ENCODE peak calls at places on chromosomes 3 and 15, in ten cellular contexts. One of them, this sample, is unnamed.

GRCh38 chr3:43968465-43968864 is 273.2 kb upstream of the TOPAZ1 start:
- DNase-seq in activated CD4-positive, alpha-beta T cell treated with anti-CD3 and anti-CD28 coated beads, Interleukin-2, amount 10 ng/mL, durations not matched to agents 24 days and 14 days: no peak
- DNase-seq in NK-92 treated with Interleukin-12 subunit alpha and Interleukin-12 subunit beta, amount 100 ng/mL, for 24 hours: no peak
- DNase-seq in type B pancreatic cell: no peak
- DNase-seq in heart right ventricle: no peak
- DNase-seq in foreskin melanocyte: no peak
- DNase-seq in B cell: no peak
- DNase-seq in AG10803: no peak
- DNase-seq in lung: no peak
- DNase-seq in NCI-H1930: no peak
- DNase-seq in this sample: no peak

GRCh38 chr3:29581311-29581710 is 300.4 kb downstream of the RBMS3 start:
- DNase-seq in activated CD4-positive, alpha-beta T cell treated with anti-CD3 and anti-CD28 coated beads, Interleukin-2, amount 10 ng/mL, durations not matched to agents 24 days and 14 days: no peak
- DNase-seq in NK-92 treated with Interleukin-12 subunit alpha and Interleukin-12 subunit beta, amount 100 ng/mL, for 24 hours: no peak
- DNase-seq in type B pancreatic cell: no peak
- DNase-seq in heart right ventricle: no peak
- DNase-seq in foreskin melanocyte: no peak
- DNase-seq in B cell: no peak
- DNase-seq in AG10803: peak; percentile 44
- DNase-seq in lung: no peak
- DNase-seq in NCI-H1930: no peak
- DNase-seq in this sample: no peak

GRCh38 chr15:66291816-66292215 is 1.6 kb upstream of the DIS3L start:
- DNase-seq in activated CD4-positive, alpha-beta T cell treated with anti-CD3 and anti-CD28 coated beads, Interleukin-2, amount 10 ng/mL, durations not matched to agents 24 days and 14 days: peak; percentile 63
- DNase-seq in NK-92 treated with Interleukin-12 subunit alpha and Interleukin-12 subunit beta, amount 100 ng/mL, for 24 hours: no peak
- DNase-seq in type B pancreatic cell: no peak
- DNase-seq in heart right ventricle: no peak
- DNase-seq in foreskin melanocyte: no peak
- DNase-seq in B cell: no peak
- DNase-seq in AG10803: peak; percentile 18
- DNase-seq in lung: no peak
- DNase-seq in NCI-H1930: no peak
- DNase-seq in this sample: no peak

GRCh38 chr3:41705893-41706292 is 256.0 kb downstream of the ULK4 start:
- DNase-seq in activated CD4-positive, alpha-beta T cell treated with anti-CD3 and anti-CD28 coated beads, Interleukin-2, amount 10 ng/mL, durations not matched to agents 24 days and 14 days: no peak
- DNase-seq in NK-92 treated with Interleukin-12 subunit alpha and Interleukin-12 subunit beta, amount 100 ng/mL, for 24 hours: no peak
- DNase-seq in type B pancreatic cell: no peak
- DNase-seq in heart right ventricle: no peak
- DNase-seq in foreskin melanocyte: no peak
- DNase-seq in B cell: no peak
- DNase-seq in AG10803: no peak
- DNase-seq in lung: no peak
- DNase-seq in NCI-H1930: no peak
- DNase-seq in this sample: no peak

GRCh38 chr3:124772081-124772831 is 42.0 kb downstream of the UMPS start:
- DNase-seq in activated CD4-positive, alpha-beta T cell treated with anti-CD3 and anti-CD28 coated beads, Interleukin-2, amount 10 ng/mL, durations not matched to agents 24 days and 14 days: no peak
- DNase-seq in NK-92 treated with Interleukin-12 subunit alpha and Interleukin-12 subunit beta, amount 100 ng/mL, for 24 hours: no peak
- DNase-seq in type B pancreatic cell: no peak
- DNase-seq in heart right ventricle: peak; percentile 70
- DNase-seq in foreskin melanocyte: no peak
- DNase-seq in B cell: no peak
- DNase-seq in AG10803: peak; percentile 75
- DNase-seq in lung: no peak
- DNase-seq in NCI-H1930: no peak
- DNase-seq in this sample: no peak

GRCh38 chr15:99536422-99537033 is 29.3 kb upstream of the MEF2A start:
- DNase-seq in activated CD4-positive, alpha-beta T cell treated with anti-CD3 and anti-CD28 coated beads, Interleukin-2, amount 10 ng/mL, durations not matched to agents 24 days and 14 days: no peak
- DNase-seq in NK-92 treated with Interleukin-12 subunit alpha and Interleukin-12 subunit beta, amount 100 ng/mL, for 24 hours: no peak
- DNase-seq in type B pancreatic cell: no peak
- DNase-seq in heart right ventricle: peak; percentile 62
- DNase-seq in foreskin melanocyte: peak; percentile 51
- DNase-seq in B cell: no peak
- DNase-seq in AG10803: peak; percentile 78
- DNase-seq in lung: no peak
- DNase-seq in NCI-H1930: no peak
- DNase-seq in this sample: no peak

GRCh38 chr3:141539441-141540187 is 52.8 kb downstream of the RASA2 start:
- DNase-seq in activated CD4-positive, alpha-beta T cell treated with anti-CD3 and anti-CD28 coated beads, Interleukin-2, amount 10 ng/mL, durations not matched to agents 24 days and 14 days: no peak
- DNase-seq in NK-92 treated with Interleukin-12 subunit alpha and Interleukin-12 subunit beta, amount 100 ng/mL, for 24 hours: no peak
- DNase-seq in type B pancreatic cell: no peak
- DNase-seq in heart right ventricle: no peak
- DNase-seq in foreskin melanocyte: peak; percentile 32
- DNase-seq in B cell: no peak
- DNase-seq in AG10803: no peak
- DNase-seq in lung: no peak
- DNase-seq in NCI-H1930: no peak
- DNase-seq in this sample: no peak

GRCh38 chr15:48696627-48697312 is 51.3 kb upstream of the FBN1 start:
- DNase-seq in activated CD4-positive, alpha-beta T cell treated with anti-CD3 and anti-CD28 coated beads, Interleukin-2, amount 10 ng/mL, durations not matched to agents 24 days and 14 days: no peak
- DNase-seq in NK-92 treated with Interleukin-12 subunit alpha and Interleukin-12 subunit beta, amount 100 ng/mL, for 24 hours: no peak
- DNase-seq in type B pancreatic cell: no peak
- DNase-seq in heart right ventricle: no peak
- DNase-seq in foreskin melanocyte: no peak
- DNase-seq in B cell: no peak
- DNase-seq in AG10803: no peak
- DNase-seq in lung: no peak
- DNase-seq in NCI-H1930: no peak
- DNase-seq in this sample: no peak

GRCh38 chr15:29141206-29141907 is 128.3 kb downstream of the NSMCE3 start:
- DNase-seq in activated CD4-positive, alpha-beta T cell treated with anti-CD3 and anti-CD28 coated beads, Interleukin-2, amount 10 ng/mL, durations not matched to agents 24 days and 14 days: no peak
- DNase-seq in NK-92 treated with Interleukin-12 subunit alpha and Interleukin-12 subunit beta, amount 100 ng/mL, for 24 hours: no peak
- DNase-seq in type B pancreatic cell: peak; percentile 49
- DNase-seq in heart right ventricle: no peak
- DNase-seq in foreskin melanocyte: no peak
- DNase-seq in B cell: no peak
- DNase-seq in AG10803: no peak
- DNase-seq in lung: no peak
- DNase-seq in NCI-H1930: no peak
- DNase-seq in this sample: no peak

GRCh38 chr3:186258968-186259367 is 103.1 kb downstream of the DGKG start:
- DNase-seq in activated CD4-positive, alpha-beta T cell treated with anti-CD3 and anti-CD28 coated beads, Interleukin-2, amount 10 ng/mL, durations not matched to agents 24 days and 14 days: no peak
- DNase-seq in NK-92 treated with Interleukin-12 subunit alpha and Interleukin-12 subunit beta, amount 100 ng/mL, for 24 hours: no peak
- DNase-seq in type B pancreatic cell: no peak
- DNase-seq in heart right ventricle: no peak
- DNase-seq in foreskin melanocyte: no peak
- DNase-seq in B cell: no peak
- DNase-seq in AG10803: no peak
- DNase-seq in lung: no peak
- DNase-seq in NCI-H1930: no peak
- DNase-seq in this sample: no peak

GRCh38 chr3:129556890-129557736 is 14.1 kb downstream of the H1-8 start:
- DNase-seq in activated CD4-positive, alpha-beta T cell treated with anti-CD3 and anti-CD28 coated beads, Interleukin-2, amount 10 ng/mL, durations not matched to agents 24 days and 14 days: no peak
- DNase-seq in NK-92 treated with Interleukin-12 subunit alpha and Interleukin-12 subunit beta, amount 100 ng/mL, for 24 hours: no peak
- DNase-seq in type B pancreatic cell: no peak
- DNase-seq in heart right ventricle: no peak
- DNase-seq in foreskin melanocyte: no peak
- DNase-seq in B cell: no peak
- DNase-seq in AG10803: peak; percentile 86
- DNase-seq in lung: no peak
- DNase-seq in NCI-H1930: no peak
- DNase-seq in this sample: no peak

GRCh38 chr15:90160781-90161727 is 40.1 kb upstream of the SEMA4B start:
- DNase-seq in activated CD4-positive, alpha-beta T cell treated with anti-CD3 and anti-CD28 coated beads, Interleukin-2, amount 10 ng/mL, durations not matched to agents 24 days and 14 days: no peak
- DNase-seq in NK-92 treated with Interleukin-12 subunit alpha and Interleukin-12 subunit beta, amount 100 ng/mL, for 24 hours: no peak
- DNase-seq in type B pancreatic cell: no peak
- DNase-seq in heart right ventricle: no peak
- DNase-seq in foreskin melanocyte: no peak
- DNase-seq in B cell: no peak
- DNase-seq in AG10803: no peak
- DNase-seq in lung: peak; percentile 60
- DNase-seq in NCI-H1930: no peak
- DNase-seq in this sample: peak; percentile 78

GRCh38 chr3:32843504-32844321 is 25.9 kb downstream of the TRIM71 start:
- DNase-seq in activated CD4-positive, alpha-beta T cell treated with anti-CD3 and anti-CD28 coated beads, Interleukin-2, amount 10 ng/mL, durations not matched to agents 24 days and 14 days: no peak
- DNase-seq in NK-92 treated with Interleukin-12 subunit alpha and Interleukin-12 subunit beta, amount 100 ng/mL, for 24 hours: no peak
- DNase-seq in type B pancreatic cell: no peak
- DNase-seq in heart right ventricle: no peak
- DNase-seq in foreskin melanocyte: no peak
- DNase-seq in B cell: no peak
- DNase-seq in AG10803: no peak
- DNase-seq in lung: no peak
- DNase-seq in NCI-H1930: no peak
- DNase-seq in this sample: no peak

GRCh38 chr15:99019558-99020540 is 12.3 kb upstream of the PGPEP1L start:
- DNase-seq in activated CD4-positive, alpha-beta T cell treated with anti-CD3 and anti-CD28 coated beads, Interleukin-2, amount 10 ng/mL, durations not matched to agents 24 days and 14 days: no peak
- DNase-seq in NK-92 treated with Interleukin-12 subunit alpha and Interleukin-12 subunit beta, amount 100 ng/mL, for 24 hours: no peak
- DNase-seq in type B pancreatic cell: no peak
- DNase-seq in heart right ventricle: no peak
- DNase-seq in foreskin melanocyte: peak; percentile 77
- DNase-seq in B cell: no peak
- DNase-seq in AG10803: peak; percentile 86
- DNase-seq in lung: no peak
- DNase-seq in NCI-H1930: no peak
- DNase-seq in this sample: no peak

GRCh38 chr15:74172751-74173544 is 562 bp upstream of the ISLR start:
- DNase-seq in activated CD4-positive, alpha-beta T cell treated with anti-CD3 and anti-CD28 coated beads, Interleukin-2, amount 10 ng/mL, durations not matched to agents 24 days and 14 days: no peak
- DNase-seq in NK-92 treated with Interleukin-12 subunit alpha and Interleukin-12 subunit beta, amount 100 ng/mL, for 24 hours: no peak
- DNase-seq in type B pancreatic cell: peak; percentile 67
- DNase-seq in heart right ventricle: peak; percentile 83
- DNase-seq in foreskin melanocyte: no peak
- DNase-seq in B cell: no peak
- DNase-seq in AG10803: peak; percentile 84
- DNase-seq in lung: no peak
- DNase-seq in NCI-H1930: no peak
- DNase-seq in this sample: no peak

GRCh38 chr3:72490688-72491430 is 357.4 kb downstream of the SHQ1 start:
- DNase-seq in activated CD4-positive, alpha-beta T cell treated with anti-CD3 and anti-CD28 coated beads, Interleukin-2, amount 10 ng/mL, durations not matched to agents 24 days and 14 days: no peak
- DNase-seq in NK-92 treated with Interleukin-12 subunit alpha and Interleukin-12 subunit beta, amount 100 ng/mL, for 24 hours: no peak
- DNase-seq in type B pancreatic cell: no peak
- DNase-seq in heart right ventricle: no peak
- DNase-seq in foreskin melanocyte: peak; percentile 53
- DNase-seq in B cell: peak; percentile 29
- DNase-seq in AG10803: no peak
- DNase-seq in lung: no peak
- DNase-seq in NCI-H1930: no peak
- DNase-seq in this sample: no peak

GRCh38 chr3:195195321-195196209 is 75.4 kb downstream of the XXYLT1 start:
- DNase-seq in activated CD4-positive, alpha-beta T cell treated with anti-CD3 and anti-CD28 coated beads, Interleukin-2, amount 10 ng/mL, durations not matched to agents 24 days and 14 days: no peak
- DNase-seq in NK-92 treated with Interleukin-12 subunit alpha and Interleukin-12 subunit beta, amount 100 ng/mL, for 24 hours: no peak
- DNase-seq in type B pancreatic cell: peak; percentile 66
- DNase-seq in heart right ventricle: no peak
- DNase-seq in foreskin melanocyte: peak; percentile 94
- DNase-seq in B cell: no peak
- DNase-seq in AG10803: no peak
- DNase-seq in lung: no peak
- DNase-seq in NCI-H1930: peak; percentile 56
- DNase-seq in this sample: peak; percentile 17

GRCh38 chr3:46713048-46713897 is 4.4 kb downstream of the PRSS50 start:
- DNase-seq in activated CD4-positive, alpha-beta T cell treated with anti-CD3 and anti-CD28 coated beads, Interleukin-2, amount 10 ng/mL, durations not matched to agents 24 days and 14 days: no peak
- DNase-seq in NK-92 treated with Interleukin-12 subunit alpha and Interleukin-12 subunit beta, amount 100 ng/mL, for 24 hours: no peak
- DNase-seq in type B pancreatic cell: no peak
- DNase-seq in heart right ventricle: no peak
- DNase-seq in foreskin melanocyte: no peak
- DNase-seq in B cell: no peak
- DNase-seq in AG10803: no peak
- DNase-seq in lung: no peak
- DNase-seq in NCI-H1930: no peak
- DNase-seq in this sample: no peak

GRCh38 chr15:48334260-48334659 is 3.0 kb downstream of the DUT start:
- DNase-seq in activated CD4-positive, alpha-beta T cell treated with anti-CD3 and anti-CD28 coated beads, Interleukin-2, amount 10 ng/mL, durations not matched to agents 24 days and 14 days: no peak
- DNase-seq in NK-92 treated with Interleukin-12 subunit alpha and Interleukin-12 subunit beta, amount 100 ng/mL, for 24 hours: no peak
- DNase-seq in type B pancreatic cell: no peak
- DNase-seq in heart right ventricle: no peak
- DNase-seq in foreskin melanocyte: no peak
- DNase-seq in B cell: no peak
- DNase-seq in AG10803: no peak
- DNase-seq in lung: no peak
- DNase-seq in NCI-H1930: no peak
- DNase-seq in this sample: no peak

GRCh38 chr3:137012097-137012501 is 54.3 kb downstream of the IL20RB start:
- DNase-seq in activated CD4-positive, alpha-beta T cell treated with anti-CD3 and anti-CD28 coated beads, Interleukin-2, amount 10 ng/mL, durations not matched to agents 24 days and 14 days: no peak
- DNase-seq in NK-92 treated with Interleukin-12 subunit alpha and Interleukin-12 subunit beta, amount 100 ng/mL, for 24 hours: no peak
- DNase-seq in type B pancreatic cell: no peak
- DNase-seq in heart right ventricle: no peak
- DNase-seq in foreskin melanocyte: no peak
- DNase-seq in B cell: no peak
- DNase-seq in AG10803: peak; percentile 95
- DNase-seq in lung: no peak
- DNase-seq in NCI-H1930: no peak
- DNase-seq in this sample: no peak

GRCh38 chr3:133531981-133532380 is 41.5 kb upstream of the CDV3 start:
- DNase-seq in activated CD4-positive, alpha-beta T cell treated with anti-CD3 and anti-CD28 coated beads, Interleukin-2, amount 10 ng/mL, durations not matched to agents 24 days and 14 days: no peak
- DNase-seq in NK-92 treated with Interleukin-12 subunit alpha and Interleukin-12 subunit beta, amount 100 ng/mL, for 24 hours: no peak
- DNase-seq in type B pancreatic cell: no peak
- DNase-seq in heart right ventricle: no peak
- DNase-seq in foreskin melanocyte: no peak
- DNase-seq in B cell: no peak
- DNase-seq in AG10803: peak; percentile 84
- DNase-seq in lung: no peak
- DNase-seq in NCI-H1930: no peak
- DNase-seq in this sample: no peak

GRCh38 chr3:52044869-52045616 is 11.3 kb downstream of the DUSP7 start:
- DNase-seq in activated CD4-positive, alpha-beta T cell treated with anti-CD3 and anti-CD28 coated beads, Interleukin-2, amount 10 ng/mL, durations not matched to agents 24 days and 14 days: no peak
- DNase-seq in NK-92 treated with Interleukin-12 subunit alpha and Interleukin-12 subunit beta, amount 100 ng/mL, for 24 hours: no peak
- DNase-seq in type B pancreatic cell: no peak
- DNase-seq in heart right ventricle: no peak
- DNase-seq in foreskin melanocyte: no peak
- DNase-seq in B cell: no peak
- DNase-seq in AG10803: no peak
- DNase-seq in lung: no peak
- DNase-seq in NCI-H1930: no peak
- DNase-seq in this sample: no peak

GRCh38 chr3:162776137-162776536 is 1279.5 kb downstream of the OTOL1 start:
- DNase-seq in activated CD4-positive, alpha-beta T cell treated with anti-CD3 and anti-CD28 coated beads, Interleukin-2, amount 10 ng/mL, durations not matched to agents 24 days and 14 days: no peak
- DNase-seq in NK-92 treated with Interleukin-12 subunit alpha and Interleukin-12 subunit beta, amount 100 ng/mL, for 24 hours: no peak
- DNase-seq in type B pancreatic cell: no peak
- DNase-seq in heart right ventricle: no peak
- DNase-seq in foreskin melanocyte: no peak
- DNase-seq in B cell: no peak
- DNase-seq in AG10803: no peak
- DNase-seq in lung: no peak
- DNase-seq in NCI-H1930: no peak
- DNase-seq in this sample: no peak

GRCh38 chr3:188656196-188656982 is 502.4 kb downstream of the LPP start:
- DNase-seq in activated CD4-positive, alpha-beta T cell treated with anti-CD3 and anti-CD28 coated beads, Interleukin-2, amount 10 ng/mL, durations not matched to agents 24 days and 14 days: no peak
- DNase-seq in NK-92 treated with Interleukin-12 subunit alpha and Interleukin-12 subunit beta, amount 100 ng/mL, for 24 hours: no peak
- DNase-seq in type B pancreatic cell: no peak
- DNase-seq in heart right ventricle: no peak
- DNase-seq in foreskin melanocyte: no peak
- DNase-seq in B cell: no peak
- DNase-seq in AG10803: peak; percentile 40
- DNase-seq in lung: no peak
- DNase-seq in NCI-H1930: no peak
- DNase-seq in this sample: no peak